ENCODE peak calls at places on chromosomes 11 and 22, in four cellular contexts. R, U, Q and L are unnamed samples.

GRCh38 chr11:109733245-109733644 is 311.3 kb downstream of the C11orf87 start:
- DNase-seq in R (no peak), U (no peak), Q (no peak), L (no peak)

GRCh38 chr11:75422248-75423231 is 10.5 kb downstream of the KLHL35 start:
- DNase-seq in R (no peak), U (no peak), Q (no peak), L (no peak)

GRCh38 chr11:72140661-72141060 is 5.1 kb downstream of the FOLR3 start:
- DNase-seq in R (no peak), U (no peak), Q (no peak), L (no peak)

GRCh38 chr11:3885855-3886254 is 30.4 kb downstream of the STIM1 start:
- DNase-seq in R (no peak), U (no peak), Q (no peak), L (no peak)

GRCh38 chr11:7639643-7640025 is 33.7 kb downstream of the CYB5R2 start:
- DNase-seq in R (no peak), U (no peak), Q (no peak), L (no peak)

GRCh38 chr11:73521621-73522020 is 76.3 kb downstream of the FAM168A start:
- DNase-seq in R (no peak), U (no peak), Q (no peak), L (no peak)

GRCh38 chr22:43275545-43275981 is 67.6 kb downstream of the SCUBE1 start:
- DNase-seq in R (no peak), U (no peak), Q (no peak), L (no peak)

GRCh38 chr11:119567667-119568582 is 145.0 kb upstream of the THY1 start:
- DNase-seq in R (peak), U (no peak), Q (no peak), L (no peak)

GRCh38 chr11:95413761-95414160 is 182.8 kb upstream of the SESN3 start:
- DNase-seq in R (no peak), U (no peak), Q (no peak), L (no peak)

GRCh38 chr11:63536669-63537292 is at the start of gene PLAAT4:
- DNase-seq in R (no peak), U (no peak), Q (no peak), L (no peak)

GRCh38 chr11:72789493-72790131 is 4.2 kb downstream of the STARD10 start:
- DNase-seq in R (no peak), U (no peak), Q (no peak), L (no peak)

GRCh38 chr11:76170473-76170872 is 35.8 kb downstream of the WNT11 start:
- DNase-seq in R (no peak), U (no peak), Q (no peak), L (no peak)

GRCh38 chr11:38307455-38307854 is 1709.4 kb upstream of the RAG2 start:
- DNase-seq in R (no peak), U (no peak), Q (no peak), L (no peak)

GRCh38 chr11:12397953-12398352 is 20.6 kb downstream of the PARVA start:
- DNase-seq in R (peak), U (no peak), Q (no peak), L (no peak)

GRCh38 chr11:57155838-57156583 is 25.7 kb upstream of the LRRC55 start:
- DNase-seq in R (no peak), U (no peak), Q (no peak), L (no peak)

GRCh38 chr11:59097113-59097708 is 9.8 kb upstream of the FAM111B start:
- DNase-seq in R (peak), U (no peak), Q (peak), L (peak)

GRCh38 chr11:94762995-94763394 is 5.2 kb upstream of the AMOTL1 start:
- DNase-seq in R (no peak), U (no peak), Q (no peak), L (no peak)

GRCh38 chr11:3786781-3787428 is 10.4 kb downstream of the NUP98 start:
- DNase-seq in R (no peak), U (no peak), Q (no peak), L (no peak)

GRCh38 chr11:110088535-110089344 is 4.5 kb upstream of the ZC3H12C start:
- DNase-seq in R (no peak), U (no peak), Q (no peak), L (no peak)

GRCh38 chr22:28983788-28984441 is 77.7 kb downstream of the C22orf31 start:
- DNase-seq in R (no peak), U (no peak), Q (no peak), L (no peak)

GRCh38 chr11:27395556-27396258 is 32.7 kb upstream of the CCDC34 start:
- DNase-seq in R (peak), U (peak), Q (no peak), L (no peak)

GRCh38 chr11:92212530-92212929 is 12.1 kb upstream of the FAT3 start:
- DNase-seq in R (no peak), U (no peak), Q (no peak), L (no peak)

GRCh38 chr22:20783844-20784723 is 10.2 kb downstream of the SERPIND1 start:
- DNase-seq in R (peak), U (peak), Q (no peak), L (no peak)

GRCh38 chr11:118618115-118618990 is 10.9 kb downstream of the PHLDB1 start:
- DNase-seq in R (peak), U (no peak), Q (no peak), L (no peak)

GRCh38 chr22:31139866-31140716 is at the start of gene PLA2G3:
- DNase-seq in R (no peak), U (no peak), Q (no peak), L (no peak)
- TF ChIP-seq CTCF in R (peak), U (no peak), Q (no peak), L (no peak)

GRCh38 chr11:116928102-116928777 is 90.8 kb upstream of the APOA1 start:
- DNase-seq in R (no peak), U (no peak), Q (no peak), L (no peak)

GRCh38 chr11:116929393-116930090 is 92.1 kb upstream of the APOA1 start:
- DNase-seq in R (no peak), U (no peak), Q (no peak), L (no peak)

GRCh38 chr11:116925050-116925449 is 87.6 kb upstream of the APOA1 start:
- DNase-seq in R (no peak), U (no peak), Q (no peak), L (no peak)

GRCh38 chr11:116928845-116929244 is 91.4 kb upstream of the APOA1 start:
- DNase-seq in R (no peak), U (no peak), Q (no peak), L (no peak)

GRCh38 chr11:116927163-116927772 is 89.8 kb upstream of the APOA1 start:
- DNase-seq in R (no peak), U (no peak), Q (peak), L (no peak)
- TF ChIP-seq CTCF in R (peak), U (peak), Q (peak), L (no peak)

DNA sequence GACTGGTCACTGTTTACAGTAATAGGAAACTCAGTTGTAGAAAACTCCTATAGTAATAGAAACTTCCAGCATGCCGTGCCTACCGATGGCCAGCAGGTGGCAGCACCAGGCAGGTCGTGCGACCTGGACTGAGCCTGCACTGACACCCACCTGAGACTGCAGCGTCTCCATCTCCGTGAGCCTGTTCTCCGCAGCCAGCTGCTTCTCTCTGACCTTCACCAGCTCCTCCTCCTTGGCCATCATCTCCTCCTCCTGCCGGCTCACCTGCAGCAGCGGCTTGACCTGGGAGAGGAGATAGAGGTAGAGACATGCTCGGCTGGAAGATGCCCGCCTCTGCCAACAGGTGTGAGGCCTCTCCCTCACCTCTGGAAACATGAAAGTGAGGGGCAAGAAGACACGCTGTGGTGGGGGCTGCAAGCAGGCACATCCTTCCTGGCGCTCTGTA is 48.5 kb downstream of the APOL1 start:
- DNase-seq in R (peak), U (no peak), Q (peak), L (peak)
- TF ChIP-seq CTCF in R (peak), U (peak), Q (peak), L (peak)

GRCh38 chr22:25383892-25384291 is 164.5 kb downstream of the CRYBB2 start:
- DNase-seq in R (no peak), U (no peak), Q (no peak), L (no peak)

GRCh38 chr22:25383278-25383820 is 163.9 kb downstream of the CRYBB2 start:
- DNase-seq in R (no peak), U (no peak), Q (no peak), L (no peak)

GRCh38 chr22:25380141-25380747 is 160.8 kb downstream of the CRYBB2 start:
- DNase-seq in R (no peak), U (no peak), Q (no peak), L (no peak)

GRCh38 chr22:25386538-25386884 is 167.1 kb downstream of the CRYBB2 start:
- DNase-seq in R (no peak), U (no peak), Q (no peak), L (no peak)

GRCh38 chr22:25382762-25383161 is 163.3 kb downstream of the CRYBB2 start:
- DNase-seq in R (no peak), U (no peak), Q (no peak), L (no peak)
- TF ChIP-seq CTCF in R (peak), U (no peak), Q (no peak), L (no peak)

GRCh38 chr22:19373450-19373849 is 58.1 kb downstream of the HIRA start:
- DNase-seq in R (no peak), U (no peak), Q (no peak), L (no peak)

GRCh38 chr22:19376247-19376646 is 55.3 kb downstream of the HIRA start:
- DNase-seq in R (no peak), U (no peak), Q (no peak), L (no peak)

GRCh38 chr22:19375435-19375834 is 56.1 kb downstream of the HIRA start:
- DNase-seq in R (no peak), U (no peak), Q (no peak), L (no peak)

GRCh38 chr22:19371893-19372292 is 59.6 kb downstream of the HIRA start:
- DNase-seq in R (no peak), U (no peak), Q (no peak), L (no peak)

DNA sequence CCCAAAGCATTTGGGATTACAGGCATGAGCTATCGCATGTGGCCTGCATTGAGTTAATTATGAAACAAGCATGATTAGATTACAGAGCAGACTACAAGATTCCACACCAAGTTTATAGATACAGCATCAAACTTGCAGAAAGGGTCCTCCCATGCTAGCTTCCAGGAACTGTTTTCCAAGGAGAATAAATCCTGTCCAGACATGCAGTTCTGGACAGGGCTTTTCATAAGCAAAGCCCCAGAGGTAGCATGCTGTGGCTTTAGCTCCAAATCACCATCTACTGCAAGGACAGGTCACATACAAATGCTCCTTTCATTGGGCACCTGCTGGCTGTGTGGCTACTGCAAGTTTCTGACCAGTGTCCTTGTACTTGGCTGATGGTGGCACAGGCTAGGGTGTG is 57.1 kb downstream of the HIRA start:
- DNase-seq in R (no peak), U (no peak), Q (no peak), L (no peak)
- TF ChIP-seq CTCF in R (no peak), U (no peak), Q (no peak), L (no peak)

DNA sequence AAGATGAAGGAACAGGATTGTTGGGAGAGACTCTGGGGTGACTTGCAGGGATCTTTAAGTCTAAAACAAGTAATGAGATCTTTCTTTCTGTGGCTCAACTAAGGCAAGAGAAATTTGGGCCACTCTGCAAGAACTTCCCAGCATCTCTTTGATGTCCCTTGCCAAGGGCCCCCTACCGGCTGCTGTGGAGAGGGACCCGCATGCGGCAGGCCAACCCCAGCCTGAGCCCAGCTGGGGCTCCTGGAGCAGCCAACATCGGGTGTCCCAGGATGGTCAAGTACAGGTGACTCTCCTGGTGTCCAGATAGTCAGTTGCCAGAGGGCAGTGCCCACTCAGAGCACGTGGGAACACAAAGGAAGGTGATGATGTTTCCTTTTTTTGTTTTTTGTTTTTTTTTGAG is 363.2 kb downstream of the TBC1D22A start:
- DNase-seq in R (no peak), U (no peak), Q (no peak), L (no peak)
- TF ChIP-seq CTCF in R (peak), U (no peak), Q (no peak), L (no peak)

DNA sequence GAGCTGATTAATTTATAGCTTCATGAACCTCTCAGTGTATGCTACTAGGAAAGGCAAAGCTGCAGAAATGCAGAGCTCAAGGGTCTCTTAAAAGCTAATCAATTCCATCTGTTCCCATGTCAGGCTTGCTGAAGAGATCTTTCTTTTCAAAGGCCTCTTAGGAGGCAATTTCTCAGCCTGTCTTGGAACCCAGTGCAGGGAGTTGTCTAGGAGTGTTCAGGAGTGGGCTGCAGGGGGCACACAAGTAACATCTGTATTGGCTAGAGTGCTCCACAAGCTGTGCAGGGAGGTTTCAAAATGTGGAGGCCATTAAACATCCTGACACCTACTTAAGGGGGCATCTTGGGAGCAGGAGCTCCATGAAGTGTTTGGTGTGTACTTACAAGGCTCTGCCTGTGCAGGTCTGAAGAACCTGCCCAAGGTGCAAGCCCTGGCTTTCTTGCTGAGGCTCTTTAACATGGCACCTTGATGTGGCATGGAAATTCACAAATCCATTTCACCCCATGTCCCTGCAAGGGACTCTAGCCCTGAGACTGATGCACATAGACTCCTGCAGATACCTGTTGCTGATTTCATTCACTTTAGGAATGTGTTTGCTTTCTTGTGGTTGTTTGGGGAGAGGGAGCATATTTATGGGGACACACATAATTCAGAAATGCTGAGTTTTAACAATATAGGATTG is 134.7 kb downstream of the ME3 start:
- DNase-seq in R (no peak), U (no peak), Q (no peak), L (no peak)
- TF ChIP-seq CTCF in R (peak), U (peak), Q (no peak), L (no peak)

DNA sequence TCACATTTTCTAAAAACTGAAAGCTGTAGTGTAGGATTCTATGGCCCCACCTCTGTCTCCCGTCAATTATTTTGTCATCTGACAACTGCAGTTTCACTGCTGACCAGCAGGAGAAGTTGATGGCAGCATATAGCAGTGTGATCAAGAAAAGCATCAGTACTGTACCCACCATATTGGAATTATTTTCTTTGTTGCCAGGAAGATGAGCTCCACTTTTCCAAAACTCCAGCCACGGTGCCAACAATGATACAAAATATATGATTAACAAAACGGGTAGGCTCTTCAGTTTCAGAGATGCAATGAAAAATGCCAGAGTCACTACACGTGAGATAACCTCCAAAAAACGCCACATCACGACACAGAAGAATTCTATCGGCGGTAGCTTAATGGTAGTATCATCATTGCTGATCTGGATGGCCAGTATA is 41.3 kb downstream of the XKR3 start:
- DNase-seq in R (no peak), U (no peak), Q (no peak), L (no peak)
- TF ChIP-seq CTCF in R (peak), U (peak), Q (peak), L (no peak)